ENCODE peak calls at places on chromosome 15, in ten cellular contexts. M is neural progenitor cell, I is amniotic stem cell, T is hypothalamus, A is esophagus squamous epithelium, V is BE2C, Y is NAMALWA, G is upper lobe of right lung, K is psoas muscle, N is stromal cell of bone marrow. P is an unnamed sample.

GRCh38 chr15:80931721-80932609 is 57.7 kb downstream of the MESD start:
- DNase-seq in M (no peak), I (no peak), T (no peak), A (no peak), V (no peak), Y (no peak), G (no peak), K (peak), N (peak), P (no peak)

GRCh38 chr15:90300988-90301715 is 35.7 kb downstream of the NGRN start:
- DNase-seq in M (peak), I (peak), T (no peak), A (no peak), V (peak), Y (peak), G (peak), K (peak), N (no peak), P (peak)

GRCh38 chr15:31503256-31503655 is 176.6 kb downstream of the KLF13 start:
- DNase-seq in M (no peak), I (no peak), T (no peak), A (no peak), V (no peak), Y (no peak), G (no peak), K (no peak), N (no peak), P (no peak)

GRCh38 chr15:67201136-67201535 is 53.3 kb downstream of the AAGAB start:
- DNase-seq in M (peak), I (no peak), T (no peak), A (no peak), V (no peak), Y (no peak), G (no peak), K (no peak), N (no peak), P (no peak)

GRCh38 chr15:69607101-69607500 is 154.5 kb downstream of the RPLP1 start:
- DNase-seq in M (peak), I (no peak), T (no peak), A (no peak), V (no peak), Y (no peak), G (no peak), K (no peak), N (no peak), P (no peak)

GRCh38 chr15:101702077-101702476 is 22.2 kb downstream of the TARS3 start:
- DNase-seq in M (no peak), I (no peak), T (no peak), A (no peak), V (no peak), Y (no peak), G (no peak), K (no peak), N (no peak), P (no peak)

GRCh38 chr15:42091753-42092665 is 2.4 kb downstream of the PLA2G4D start:
- DNase-seq in M (peak), I (no peak), T (no peak), A (no peak), V (peak), Y (no peak), G (no peak), K (no peak), N (no peak), P (no peak)

GRCh38 chr15:71252036-71252898 is 137.0 kb downstream of the THSD4 start:
- DNase-seq in M (no peak), I (peak), T (no peak), A (no peak), V (peak), Y (no peak), G (no peak), K (no peak), N (no peak), P (no peak)

GRCh38 chr15:87752250-87752951 is 504.1 kb downstream of the NTRK3 start:
- DNase-seq in M (no peak), I (peak), T (no peak), A (no peak), V (no peak), Y (no peak), G (no peak), K (no peak), N (peak), P (no peak)

GRCh38 chr15:64740361-64741170 is 34.8 kb downstream of the RBPMS2 start:
- DNase-seq in M (no peak), I (no peak), T (no peak), A (no peak), V (peak), Y (peak), G (peak), K (peak), N (no peak), P (no peak)

GRCh38 chr15:60993008-60993407 is 236.1 kb downstream of the RORA start:
- DNase-seq in M (no peak), I (no peak), T (no peak), A (no peak), V (no peak), Y (no peak), G (no peak), K (no peak), N (no peak), P (no peak)

GRCh38 chr15:77052556-77052955 is 18.4 kb downstream of the TSPAN3 start:
- DNase-seq in M (no peak), I (no peak), T (no peak), A (no peak), V (no peak), Y (no peak), G (no peak), K (no peak), N (no peak), P (no peak)

GRCh38 chr15:67359431-67360082 is 105.0 kb downstream of the IQCH start:
- DNase-seq in M (no peak), I (no peak), T (no peak), A (no peak), V (no peak), Y (no peak), G (no peak), K (no peak), N (peak), P (no peak)

GRCh38 chr15:81155375-81156218 is 21.5 kb downstream of the CFAP161 start:
- DNase-seq in M (peak), I (no peak), T (peak), A (no peak), V (no peak), Y (peak), G (no peak), K (peak), N (peak), P (no peak)

GRCh38 chr15:88014492-88014891 is 242.0 kb downstream of the NTRK3 start:
- DNase-seq in M (no peak), I (no peak), T (no peak), A (no peak), V (no peak), Y (no peak), G (no peak), K (no peak), N (no peak), P (no peak)

GRCh38 chr15:80736571-80736970 is 41.5 kb downstream of the ABHD17C start:
- DNase-seq in M (no peak), I (no peak), T (no peak), A (no peak), V (no peak), Y (no peak), G (no peak), K (no peak), N (no peak), P (no peak)

GRCh38 chr15:84685304-84685703 is 27.3 kb upstream of the NMB start:
- DNase-seq in M (no peak), I (peak), T (no peak), A (no peak), V (peak), Y (no peak), G (no peak), K (peak), N (peak), P (no peak)

GRCh38 chr15:48282186-48282585 is 49.0 kb upstream of the DUT start:
- DNase-seq in M (peak), I (no peak), T (no peak), A (no peak), V (no peak), Y (no peak), G (no peak), K (no peak), N (no peak), P (no peak)

GRCh38 chr15:68537097-68537496 is 41.7 kb upstream of the CORO2B start:
- DNase-seq in M (no peak), I (no peak), T (no peak), A (no peak), V (no peak), Y (no peak), G (no peak), K (no peak), N (no peak), P (no peak)

GRCh38 chr15:64837502-64837901 is 4.2 kb upstream of the PLEKHO2 start:
- DNase-seq in M (no peak), I (no peak), T (no peak), A (no peak), V (no peak), Y (no peak), G (no peak), K (no peak), N (no peak), P (no peak)

GRCh38 chr15:48481802-48482201 is 150.6 kb downstream of the DUT start:
- DNase-seq in M (no peak), I (no peak), T (no peak), A (no peak), V (no peak), Y (no peak), G (no peak), K (no peak), N (no peak), P (no peak)

GRCh38 chr15:60972866-60973265 is 256.2 kb downstream of the RORA start:
- DNase-seq in M (no peak), I (peak), T (no peak), A (no peak), V (no peak), Y (no peak), G (no peak), K (no peak), N (peak), P (no peak)

GRCh38 chr15:75051711-75052110 is 28.3 kb downstream of the PPCDC start:
- DNase-seq in M (no peak), I (no peak), T (no peak), A (no peak), V (no peak), Y (no peak), G (no peak), K (no peak), N (no peak), P (no peak)

GRCh38 chr15:94485148-94485719 is 253.9 kb downstream of the MCTP2 start:
- DNase-seq in M (no peak), I (no peak), T (no peak), A (no peak), V (no peak), Y (no peak), G (no peak), K (no peak), N (no peak), P (no peak)

GRCh38 chr15:91982401-91982800 is 128.9 kb downstream of the SLCO3A1 start:
- DNase-seq in M (no peak), I (no peak), T (no peak), A (no peak), V (no peak), Y (no peak), G (no peak), K (no peak), N (no peak), P (no peak)

GRCh38 chr15:36808401-36809160 is 229.2 kb downstream of the CDIN1 start:
- DNase-seq in M (no peak), I (no peak), T (no peak), A (no peak), V (no peak), Y (no peak), G (no peak), K (no peak), N (no peak), P (no peak)